ENCODE peak calls at places on chromosome 13, in five cellular contexts. V is AG10803, D is BJ, E is neural progenitor cell, I is uterus. M is an unnamed sample.

GRCh38 chr13:95630593-95630992 is 13.9 kb downstream of the DZIP1 start:
- DNase-seq in D (no peak), V (no peak), E (no peak), I (no peak), M (no peak)

GRCh38 chr13:112814905-112815585 is 125.2 kb downstream of the ATP11A start:
- DNase-seq in I (no peak), V (peak), E (no peak), D (no peak), M (no peak)

GRCh38 chr13:71378992-71379905 is 487.8 kb downstream of the DACH1 start:
- DNase-seq in I (no peak), D (no peak), V (no peak), E (no peak), M (no peak)

GRCh38 chr13:98033277-98034247 is 80.1 kb downstream of the IPO5 start:
- DNase-seq in D (no peak), E (peak), V (peak), I (peak), M (no peak)

GRCh38 chr13:100879255-100879654 is 204.7 kb upstream of the TMTC4 start:
- DNase-seq in D (no peak), I (no peak), V (no peak), E (no peak), M (no peak)

GRCh38 chr13:66224644-66225043 is 1005.5 kb downstream of the PCDH9 start:
- DNase-seq in E (peak), I (no peak), V (no peak), D (no peak), M (no peak)

GRCh38 chr13:58855283-58855682 is 1223.7 kb downstream of the PCDH17 start:
- DNase-seq in D (peak), E (no peak), I (no peak), V (peak), M (no peak)

GRCh38 chr13:30892966-30893365 is 13.1 kb upstream of the MEDAG start:
- DNase-seq in D (no peak), V (peak), E (peak), I (peak), M (no peak)

GRCh38 chr13:91127995-91128394 is 219.5 kb upstream of the MIR17HG start:
- DNase-seq in I (no peak), D (no peak), V (no peak), E (no peak), M (no peak)

GRCh38 chr13:47801555-47801954 is 199.5 kb downstream of the SUCLA2 start:
- DNase-seq in I (no peak), V (no peak), E (no peak), D (no peak), M (no peak)

GRCh38 chr13:23432589-23432988 is 913 bp downstream of the SACS start:
- DNase-seq in V (no peak), I (no peak), E (peak), D (no peak), M (no peak)

GRCh38 chr13:76717092-76717491 is 169.1 kb downstream of the KCTD12 start:
- DNase-seq in E (no peak), D (no peak), V (peak), I (no peak), M (no peak)

GRCh38 chr13:113622791-113623490 is 35.1 kb downstream of the ATP4B start:
- DNase-seq in D (no peak), V (no peak), I (no peak), E (no peak), M (no peak)

GRCh38 chr13:63124863-63125262 is 1709.2 kb upstream of the PCDH20 start:
- DNase-seq in E (no peak), D (no peak), V (peak), I (no peak), M (no peak)
- TF ChIP-seq CTCF in E (peak), D (peak), V (peak), I (no peak), M (peak)

DNA sequence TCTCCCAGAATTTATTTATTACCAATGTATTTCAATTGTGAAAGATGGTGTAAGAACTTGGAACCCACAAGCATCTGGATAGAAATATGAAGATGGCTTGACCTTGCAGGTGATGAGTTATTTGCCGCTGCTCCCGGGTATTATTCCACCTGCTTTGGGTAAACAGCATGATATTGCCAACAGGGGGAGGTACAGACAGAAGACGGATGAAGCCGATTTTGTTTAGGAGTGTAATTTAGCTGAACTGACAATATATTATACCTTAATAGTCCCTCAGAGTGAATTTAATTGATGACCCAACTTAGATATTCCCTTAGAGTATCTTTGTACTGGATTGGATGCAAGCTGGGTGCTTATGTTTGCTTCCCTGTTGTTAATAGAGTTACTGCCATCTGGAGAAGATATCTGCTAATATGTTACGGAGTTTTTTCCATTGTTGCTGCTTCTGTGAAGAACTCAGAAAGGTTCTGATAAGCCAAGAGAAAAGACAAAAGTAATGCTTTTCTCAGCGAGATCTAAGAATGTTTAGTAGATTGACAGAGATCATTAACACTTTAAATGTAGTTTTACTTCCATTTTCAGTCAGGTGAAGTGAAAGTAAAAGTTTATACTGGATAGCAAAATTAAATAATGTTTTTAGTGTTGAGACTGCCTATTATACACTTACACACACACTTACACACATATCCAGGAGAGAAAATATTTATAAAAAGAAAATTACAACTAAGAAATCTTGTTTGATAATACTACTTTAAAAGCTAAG is 2220.8 kb upstream of the PCDH20 start:
- DNase-seq in D (no peak), V (no peak), I (no peak), E (no peak), M (peak)
- TF ChIP-seq CTCF in D (peak), V (no peak), I (no peak), E (peak), M (peak)

GRCh38 chr13:29472317-29472961 is 123.0 kb downstream of the SLC7A1 start:
- DNase-seq in D (no peak), I (no peak), V (peak), E (peak), M (peak)
- TF ChIP-seq CTCF in D (peak), I (peak), V (peak), E (peak), M (peak)

GRCh38 chr13:36549771-36550170 is 117.5 kb downstream of the CCNA1 start:
- DNase-seq in D (no peak), I (no peak), V (no peak), E (peak), M (no peak)
- TF ChIP-seq CTCF in D (no peak), I (no peak), V (no peak), E (no peak), M (no peak)

DNA sequence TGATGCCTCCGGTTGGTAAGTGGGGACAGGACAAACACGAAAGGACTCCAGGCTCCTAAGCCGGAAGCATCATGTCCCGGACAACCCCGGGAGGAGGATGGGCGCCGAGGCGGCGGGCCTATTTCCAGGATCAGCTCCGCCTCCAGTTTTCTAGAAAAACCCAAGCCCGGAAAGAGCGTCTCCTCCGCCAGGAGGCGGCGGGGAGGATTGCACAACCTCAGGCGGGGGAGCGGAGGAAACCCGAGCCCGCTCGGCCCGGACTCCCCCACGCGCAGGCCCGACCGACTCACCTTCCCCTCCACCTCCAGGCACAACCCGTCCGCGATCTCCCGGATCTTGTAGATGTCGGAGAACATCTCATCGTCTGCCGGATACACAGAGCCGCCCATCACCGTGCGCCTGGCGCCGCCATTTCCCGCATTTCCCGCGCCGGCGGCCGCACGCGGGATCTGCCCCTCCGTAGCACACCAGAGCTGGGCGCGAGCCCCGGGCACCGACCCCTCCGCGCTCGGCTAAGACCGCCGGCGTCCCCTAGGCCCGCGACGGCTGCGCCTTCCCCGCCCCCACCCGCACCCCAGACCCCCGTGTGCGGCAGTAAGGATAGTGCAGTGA is 455 bp downstream of the TPT1 start:
- DNase-seq in I (peak), E (peak), V (peak), D (peak), M (peak)
- TF ChIP-seq CTCF in I (peak), E (peak), V (peak), D (peak), M (peak)

GRCh38 chr13:51276684-51277083 is 54.5 kb downstream of the FAM124A start:
- DNase-seq in I (no peak), V (no peak), D (no peak), E (no peak), M (no peak)
- TF ChIP-seq CTCF in I (no peak), V (no peak), D (no peak), E (no peak), M (no peak)

GRCh38 chr13:50654341-50654740 is 189.2 kb downstream of the DLEU7 start:
- DNase-seq in D (no peak), E (no peak), I (no peak), V (no peak), M (no peak)
- TF ChIP-seq CTCF in D (no peak), E (no peak), I (no peak), V (no peak), M (no peak)

GRCh38 chr13:37685206-37685605 is 86.6 kb upstream of the POSTN start:
- DNase-seq in I (no peak), V (no peak), D (no peak), E (no peak), M (no peak)

GRCh38 chr13:37682496-37682895 is 83.9 kb upstream of the POSTN start:
- DNase-seq in I (no peak), D (no peak), E (no peak), V (no peak), M (no peak)

GRCh38 chr13:37680137-37680536 is 81.6 kb upstream of the POSTN start:
- DNase-seq in E (no peak), D (no peak), I (no peak), V (no peak), M (no peak)

GRCh38 chr13:37679043-37679442 is 80.5 kb upstream of the POSTN start:
- DNase-seq in V (no peak), I (no peak), D (no peak), E (no peak), M (no peak)

GRCh38 chr13:37681295-37682032 is 82.9 kb upstream of the POSTN start:
- DNase-seq in D (peak), V (peak), E (no peak), I (no peak), M (no peak)
- TF ChIP-seq CTCF in D (no peak), V (no peak), E (no peak), I (no peak), M (no peak)

DNA sequence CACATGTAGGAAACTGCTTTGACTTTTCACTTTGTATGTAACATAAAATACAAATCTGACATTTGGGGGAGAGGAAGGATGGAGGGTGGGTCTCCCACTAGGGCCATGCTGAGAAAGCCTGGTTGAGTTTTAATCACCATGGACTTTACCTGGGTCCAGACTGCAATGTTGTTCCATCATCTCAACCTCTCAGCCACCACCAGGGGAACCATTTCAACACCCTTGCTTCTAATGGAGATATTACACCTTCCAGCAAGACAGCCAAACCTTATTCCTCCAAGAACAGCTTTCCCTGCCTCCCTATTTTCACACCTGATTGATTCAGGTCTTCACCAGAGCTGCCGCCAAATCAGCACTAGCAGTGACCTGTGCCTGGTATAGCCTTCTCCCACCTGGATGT is 56.0 kb downstream of the ZAR1L start:
- DNase-seq in E (no peak), D (no peak), I (no peak), V (no peak), M (no peak)
- TF ChIP-seq CTCF in E (peak), D (no peak), I (no peak), V (no peak), M (no peak)

M was measured in GM13977.